ENCODE peak calls at places on chromosomes 11 and 22, in seven cellular contexts. L, P, K, R, A, J and I are unnamed samples.

GRCh38 chr22:50737728-50738648 is at the start of gene ACR:
- DNase-seq in P (no peak), A (peak; percentile 54), J (no peak), L (peak; percentile 11), K (no peak), R (peak; percentile 43), I (peak; percentile 3)

GRCh38 chr22:19088866-19089595 is 33.2 kb downstream of the DGCR2 start:
- DNase-seq in R (no peak), A (no peak), L (no peak), K (no peak), J (peak; percentile 60), P (no peak), I (no peak)

GRCh38 chr22:23233746-23234408 is 53.6 kb downstream of the BCR start:
- DNase-seq in R (no peak), P (no peak), A (no peak), L (no peak), K (peak; percentile 63), J (no peak), I (no peak)

GRCh38 chr11:85394288-85394687 is 232.9 kb downstream of the DLG2 start:
- DNase-seq in K (no peak), P (no peak), A (no peak), L (no peak), J (no peak), R (no peak), I (no peak)

GRCh38 chr11:69949327-69949726 is 128.8 kb upstream of the ANO1 start:
- DNase-seq in L (peak; percentile 78), P (no peak), K (peak; percentile 37), J (no peak), R (no peak), A (peak; percentile 27), I (no peak)

GRCh38 chr11:7414729-7415536 is 70.4 kb upstream of the OLFML1 start:
- DNase-seq in A (no peak), P (no peak), L (no peak), K (no peak), J (no peak), R (no peak), I (no peak)

GRCh38 chr11:111301004-111301839 is 2.9 kb downstream of the POU2AF3 start:
- DNase-seq in R (no peak), L (no peak), J (no peak), P (no peak), K (no peak), A (no peak), I (no peak)

GRCh38 chr11:120123946-120124345 is 14.0 kb downstream of the TRIM29 start:
- DNase-seq in J (no peak), K (no peak), A (no peak), L (no peak), R (peak; percentile 80), P (peak; percentile 18), I (no peak)

GRCh38 chr11:2387266-2387982 is 10.3 kb downstream of the CD81 start:
- DNase-seq in J (no peak), L (no peak), K (no peak), A (no peak), R (no peak), P (no peak), I (no peak)

GRCh38 chr22:44928711-44929347 is 81.0 kb downstream of the PHF21B start:
- DNase-seq in A (peak; percentile 37), J (peak; percentile 18), P (no peak), R (no peak), L (no peak), K (no peak), I (no peak)

GRCh38 chr11:9955387-9955786 is 291.5 kb downstream of the SWAP70 start:
- DNase-seq in A (no peak), K (no peak), R (no peak), J (no peak), L (no peak), P (no peak), I (no peak)

GRCh38 chr11:72013765-72014711 is 15.3 kb downstream of the IL18BP start:
- DNase-seq in K (no peak), L (no peak), A (no peak), P (no peak), J (no peak), R (no peak), I (no peak)

GRCh38 chr11:118015385-118015841 is 29.2 kb downstream of the IL10RA start:
- DNase-seq in P (no peak), K (no peak), A (no peak), R (no peak), J (no peak), L (no peak), I (no peak)

GRCh38 chr11:27215471-27216267 is 147.3 kb downstream of the CCDC34 start:
- DNase-seq in K (no peak), R (no peak), L (peak; percentile 21), J (no peak), A (peak; percentile 82), P (no peak), I (no peak)

GRCh38 chr22:50269573-50270301 is 443 bp downstream of the MAPK11 start:
- DNase-seq in A (peak; percentile 86), R (no peak), P (no peak), L (no peak), K (peak; percentile 68), J (no peak), I (peak; percentile 47)

GRCh38 chr11:10514210-10514609 is 26.8 kb downstream of the RNF141 start:
- DNase-seq in R (no peak), K (no peak), A (no peak), P (no peak), L (no peak), J (no peak), I (no peak)

GRCh38 chr22:44542561-44543222 is 44.7 kb upstream of the RTL6 start:
- DNase-seq in A (no peak), R (peak; percentile 39), K (no peak), J (peak; percentile 61), P (no peak), L (no peak), I (no peak)

GRCh38 chr11:66192181-66192888 is 76.1 kb upstream of the RAB1B start:
- DNase-seq in R (no peak), K (no peak), J (no peak), P (no peak), L (peak; percentile 64), A (no peak), I (no peak)

GRCh38 chr11:10908215-10908990 is 50.5 kb upstream of the ZBED5 start:
- DNase-seq in K (no peak), J (no peak), A (no peak), L (peak; percentile 68), P (no peak), R (no peak), I (no peak)

GRCh38 chr11:125464671-125465070 is 31.4 kb downstream of the FEZ1 start:
- DNase-seq in L (no peak), K (no peak), A (no peak), P (no peak), J (no peak), R (no peak), I (no peak)

GRCh38 chr11:72787262-72788104 is 6.4 kb downstream of the STARD10 start:
- DNase-seq in J (no peak), P (peak; percentile 72), A (peak; percentile 81), R (no peak), L (no peak), K (peak; percentile 84), I (no peak)

GRCh38 chr11:117621226-117621625 is 175.8 kb downstream of the DSCAML1 start:
- DNase-seq in A (no peak), K (peak; percentile 61), P (no peak), J (no peak), R (no peak), L (no peak), I (no peak)

GRCh38 chr22:24474649-24475048 is 20.5 kb upstream of the UPB1 start:
- DNase-seq in L (no peak), R (no peak), J (no peak), A (no peak), P (no peak), K (no peak), I (no peak)

DNA sequence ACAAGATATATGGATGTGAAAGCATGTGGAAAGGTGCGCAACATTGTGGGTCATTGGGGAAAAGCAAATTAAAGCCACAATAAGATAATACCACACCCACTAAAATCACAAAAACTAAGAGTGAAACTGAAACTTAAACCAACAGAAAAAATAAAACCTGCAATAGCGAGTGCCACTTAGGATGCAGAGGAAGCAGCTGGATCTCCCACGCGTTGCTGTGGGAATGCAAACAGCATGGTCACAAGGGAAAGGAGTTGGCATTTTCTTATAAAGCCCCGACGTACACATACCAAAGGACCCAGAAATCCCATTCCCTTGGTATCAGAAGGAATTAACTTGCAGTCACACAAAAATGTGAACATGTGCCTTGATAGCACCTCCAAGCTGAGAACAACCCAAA is 712.0 kb downstream of the TBC1D22A start:
- DNase-seq in A (no peak), K (no peak), R (no peak), L (no peak), P (no peak), J (no peak), I (no peak)
- H3K9me3 ChIP-seq in A (no peaks in the 10 kb centered on the region), K (no peaks in the 10 kb centered on the region), R (no peaks in the 10 kb centered on the region), L (no peaks in the 10 kb centered on the region), P (no peaks in the 10 kb centered on the region), J (no peaks in the 10 kb centered on the region), I (no peaks in the 10 kb centered on the region)

DNA sequence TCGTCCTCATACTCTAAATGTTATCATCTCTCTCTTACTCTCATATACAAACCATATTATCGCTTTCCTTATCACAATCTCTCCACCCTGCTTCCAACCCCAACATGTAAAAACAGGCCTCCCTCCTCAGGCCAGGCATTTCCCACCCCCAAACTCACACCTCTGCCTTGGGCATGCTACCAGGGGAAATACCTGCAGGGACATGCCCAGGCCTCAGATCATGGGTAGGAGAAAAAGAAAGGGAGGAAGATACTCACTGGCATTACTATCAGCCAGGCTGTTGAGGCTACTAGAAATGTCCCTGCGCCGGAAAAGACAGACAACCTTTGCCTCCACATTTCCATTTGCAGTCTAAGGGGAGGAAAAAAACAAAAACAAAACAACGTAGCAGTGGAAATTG is 1.8 kb downstream of the MTA2 start:
- DNase-seq in A (no peak), J (no peak), L (no peak), P (no peak), K (no peak), R (no peak), I (peak; percentile 61)
- TF ChIP-seq POLR2A in A (no peak), J (no peak), L (no peak), P (no peak), K (no peak), R (no peak), I (peak; percentile 32)

DNA sequence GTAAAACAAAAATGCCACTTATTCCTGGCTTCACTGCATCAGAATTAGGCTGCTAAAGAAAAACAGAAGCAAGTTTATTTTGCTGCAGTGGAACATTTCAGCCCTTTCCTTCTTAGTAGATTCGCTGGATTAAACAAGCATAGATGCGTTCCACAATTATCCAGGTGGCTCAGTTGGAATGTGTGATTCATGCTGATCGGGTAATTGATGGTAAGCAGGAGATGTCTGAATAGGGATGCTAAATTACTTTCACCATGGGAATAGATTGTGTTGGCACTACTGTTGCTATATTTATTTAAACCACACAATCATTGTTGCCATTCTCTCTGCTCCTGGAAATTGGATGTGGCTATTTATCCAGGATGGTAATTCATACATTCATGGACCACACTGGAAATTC is 440.1 kb upstream of the DDI1 start:
- DNase-seq in L (no peak), K (no peak), P (no peak), A (no peak), R (no peak), J (no peak), I (no peak)
- TF ChIP-seq POLR2AphosphoS5 in L (no peak), K (no peak), P (no peak), A (no peak), R (no peak), J (no peak), I (no peak)

DNA sequence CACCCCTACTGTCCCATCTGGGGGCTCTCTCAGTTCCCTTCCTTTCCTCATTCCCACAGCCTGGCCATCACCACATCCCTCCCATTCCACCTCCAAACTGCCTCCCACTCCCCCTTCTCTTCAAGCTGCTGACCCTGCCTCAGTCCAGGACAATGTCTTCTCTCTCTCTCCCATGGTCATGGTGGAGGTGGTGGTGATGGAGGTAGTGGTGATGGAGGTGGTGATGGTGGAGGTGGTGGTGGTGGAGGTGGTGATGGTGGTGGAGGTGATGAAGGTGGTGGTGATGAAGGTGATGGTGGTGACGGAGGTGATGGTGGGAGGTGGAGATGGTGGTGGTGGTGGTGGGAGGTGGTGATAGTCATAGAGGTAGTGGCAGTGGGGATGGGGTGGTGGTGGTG is 87.0 kb downstream of the MPPED1 start:
- DNase-seq in L (no peak), K (no peak), J (no peak), A (no peak), R (no peak), P (no peak), I (no peak)
- H3K9me3 ChIP-seq in L (no peaks in the 10 kb centered on the region), K (no peaks in the 10 kb centered on the region), J (no peaks in the 10 kb centered on the region), A (no peaks in the 10 kb centered on the region), R (no peaks in the 10 kb centered on the region), P (no peaks in the 10 kb centered on the region), I (no peaks in the 10 kb centered on the region)